ENCODE peak calls at places on chromosomes 5 and 9, in eight cellular contexts. U is Kasumi-1; W is mesendoderm; G is activated CD8-positive, alpha-beta memory T cell treated with anti-CD3 and anti-CD28 coated beads for 4 hours; A is mammary epithelial cell; V is Peyer's patch; Q is nucleus accumbens; Y is fibroblast of the aortic adventitia. J is an unnamed sample.

GRCh38 chr9:89408628-89409101 is 89.2 kb downstream of the SEMA4D start:
- DNase-seq in U (peak), W (no peak), G (no peak), A (no peak), V (no peak), Q (no peak), Y (no peak), J (no peak)

GRCh38 chr5:154077692-154078091 is 38.9 kb downstream of the MFAP3 start:
- DNase-seq in U (no peak), W (no peak), G (no peak), A (peak), V (no peak), Q (no peak), Y (peak), J (no peak)

GRCh38 chr5:168808217-168808616 is 229.0 kb upstream of the PANK3 start:
- DNase-seq in U (no peak), W (no peak), G (no peak), A (no peak), V (no peak), Q (no peak), Y (peak), J (no peak)

GRCh38 chr5:135215617-135215995 is 181.6 kb upstream of the PITX1 start:
- DNase-seq in U (no peak), W (no peak), G (no peak), A (no peak), V (peak), Q (no peak), Y (no peak), J (no peak)

GRCh38 chr9:673966-674526 is 167.5 kb upstream of the DMRT1 start:
- DNase-seq in U (no peak), W (peak), G (no peak), A (peak), V (no peak), Q (no peak), Y (no peak), J (no peak)

GRCh38 chr9:110321055-110321454 is 16.6 kb downstream of the TXNDC8 start:
- DNase-seq in U (no peak), W (no peak), G (no peak), A (no peak), V (no peak), Q (no peak), Y (peak), J (no peak)

GRCh38 chr9:16821344-16821743 is 49.1 kb downstream of the BNC2 start:
- DNase-seq in U (no peak), W (no peak), G (no peak), A (no peak), V (no peak), Q (no peak), Y (no peak), J (no peak)

GRCh38 chr9:98410185-98410697 is 154.8 kb upstream of the TBC1D2 start:
- DNase-seq in U (peak), W (peak), G (no peak), A (no peak), V (no peak), Q (peak), Y (peak), J (peak)

GRCh38 chr5:111697881-111698757 is 58.9 kb downstream of the NREP start:
- DNase-seq in U (no peak), W (peak), G (no peak), A (no peak), V (no peak), Q (no peak), Y (peak), J (no peak)

GRCh38 chr5:59503223-59503622 is 390.3 kb downstream of the PDE4D start:
- DNase-seq in U (no peak), W (peak), G (no peak), A (no peak), V (no peak), Q (no peak), Y (no peak), J (no peak)